ENCODE peak calls at places on chromosome X, in six cellular contexts. D is fibroblast of the aortic adventitia, M is endothelial cell of umbilical vein, V is A549, K is tibial artery, T is body of pancreas. F is an unnamed sample.

GRCh38 chrX:13693341-13693871 is 4.5 kb downstream of the RAB9A start:
- DNase-seq in D (no peak), M (no peak), V (no peak), K (no peak), T (peak), F (no peak)

GRCh38 chrX:43604753-43605152 is 51.3 kb upstream of the MAOA start:
- DNase-seq in D (no peak), M (no peak), V (no peak), K (no peak), T (no peak), F (no peak)

GRCh38 chrX:11304829-11305228 is 11.6 kb downstream of the AMELX start:
- DNase-seq in D (no peak), M (no peak), V (no peak), K (no peak), T (no peak), F (no peak)

GRCh38 chrX:154051210-154051810 is 31.6 kb upstream of the IRAK1 start:
- DNase-seq in D (peak), M (peak), V (peak), K (peak), T (peak), F (peak)

GRCh38 chrX:37796805-37797204 is 16.9 kb downstream of the CYBB start:
- DNase-seq in D (no peak), M (no peak), V (no peak), K (peak), T (peak), F (no peak)

GRCh38 chrX:625137-625691 is 5.4 kb upstream of the SHOX start:
- DNase-seq in D (no peak), M (no peak), V (no peak), K (no peak), T (no peak), F (no peak)

GRCh38 chrX:135095715-135096114 is 24.6 kb downstream of the ETDB start:
- DNase-seq in D (no peak), M (no peak), V (no peak), K (no peak), T (no peak), F (no peak)

GRCh38 chrX:155028192-155028591 is 1.5 kb downstream of the FUNDC2 start:
- DNase-seq in D (no peak), M (peak), V (no peak), K (no peak), T (no peak), F (no peak)

GRCh38 chrX:71181558-71181909 is 36.9 kb downstream of the NLGN3 start:
- DNase-seq in D (no peak), M (no peak), V (no peak), K (no peak), T (peak), F (peak)

GRCh38 chrX:135424469-135424868 is 2.7 kb downstream of the SMIM10L2A start:
- DNase-seq in D (no peak), M (no peak), V (no peak), K (no peak), T (no peak), F (no peak)

GRCh38 chrX:15834827-15835595 is 19.6 kb downstream of the AP1S2 start:
- DNase-seq in D (no peak), M (no peak), V (no peak), K (no peak), T (no peak), F (no peak)

GRCh38 chrX:30414144-30414543 is 105.0 kb upstream of the NR0B1 start:
- DNase-seq in D (no peak), M (no peak), V (no peak), K (no peak), T (no peak), F (no peak)

GRCh38 chrX:115912372-115912897 is 258.1 kb upstream of the AGTR2 start:
- DNase-seq in D (peak), M (no peak), V (no peak), K (no peak), T (peak), F (no peak)
- TF ChIP-seq CTCF in D (peak), M (no peak), V (no peak), K (no peak), T (no peak), F (peak)

GRCh38 chrX:55488559-55489314 is 911 bp downstream of the USP51 start:
- DNase-seq in D (peak), M (peak), V (peak), K (peak), T (peak), F (peak)
- TF ChIP-seq CTCF in D (no peak), M (no peak), V (no peak), K (no peak), T (no peak), F (no peak)

GRCh38 chrX:119948381-119948780 is 4.8 kb upstream of the NKAP start:
- DNase-seq in D (no peak), M (no peak), V (no peak), K (no peak), T (no peak), F (no peak)
- TF ChIP-seq CTCF in D (no peak), M (no peak), V (peak), K (no peak), T (no peak), F (no peak)

DNA sequence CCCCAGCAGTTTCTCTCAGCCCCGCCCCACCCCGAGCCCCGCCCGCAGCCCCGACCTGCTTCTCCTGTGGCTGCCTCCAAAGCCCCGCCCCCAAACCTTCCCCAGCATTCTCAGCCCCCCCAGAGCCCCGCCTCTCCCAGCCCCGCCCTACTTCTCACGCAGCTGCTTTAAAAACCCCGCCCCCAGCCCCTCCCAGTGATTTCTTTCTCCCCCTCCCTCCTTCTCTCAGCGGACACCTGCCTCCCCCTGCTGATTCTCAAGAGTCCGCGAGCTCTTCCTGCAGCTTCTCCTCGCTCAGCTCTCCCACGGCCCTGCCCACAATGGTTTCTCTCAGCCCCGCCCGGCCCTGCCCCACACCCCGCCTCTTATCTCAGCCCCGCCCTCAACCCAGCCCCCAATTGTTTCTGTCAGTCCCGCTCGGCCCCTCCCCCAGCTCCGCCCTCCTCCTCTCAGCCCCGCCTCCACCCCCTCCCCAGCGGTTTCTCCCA is 635 bp upstream of the EOLA1 start:
- DNase-seq in D (peak), M (no peak), V (peak), K (peak), T (peak), F (peak)
- TF ChIP-seq CTCF in D (no peak), M (no peak), V (no peak), K (no peak), T (no peak), F (no peak)

DNA sequence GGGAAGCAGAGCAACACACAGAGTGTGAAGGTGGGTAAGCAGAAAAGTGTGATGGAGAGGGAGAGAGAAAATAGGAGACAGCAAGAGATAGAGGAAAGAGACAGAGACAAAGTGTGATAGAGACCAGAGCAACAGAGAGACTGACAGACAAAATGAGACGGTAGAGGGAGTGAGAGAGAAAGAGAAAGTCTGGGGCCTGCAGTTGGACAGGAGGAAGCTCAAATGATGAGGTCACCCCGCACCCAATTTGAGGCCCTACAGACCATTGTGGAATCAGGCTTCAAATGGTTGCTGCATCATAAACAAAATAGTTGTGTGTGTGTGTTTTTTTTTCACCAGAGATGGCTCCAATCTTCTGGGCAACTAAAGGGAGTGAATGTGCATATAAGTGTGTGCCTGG is 48.0 kb upstream of the ARHGAP36 start:
- DNase-seq in D (no peak), M (no peak), V (no peak), K (no peak), T (no peak), F (no peak)
- TF ChIP-seq CTCF in D (no peak), M (no peak), V (no peak), K (no peak), T (no peak), F (no peak)

DNA sequence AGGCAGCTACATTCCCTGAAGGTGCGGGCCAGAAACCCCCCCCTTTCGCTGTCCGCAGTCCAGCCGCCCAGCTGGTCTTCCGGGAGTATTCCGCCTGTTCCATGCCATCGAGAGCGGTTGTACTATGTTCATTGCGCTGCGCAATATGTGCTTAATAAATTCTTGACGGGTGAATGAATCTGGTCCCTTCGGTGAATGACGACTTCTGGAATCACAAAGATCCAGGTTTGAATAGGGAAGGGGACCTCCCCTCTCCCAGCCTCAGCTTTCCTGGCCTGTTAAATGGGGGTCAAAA is 777 bp upstream of the TFE3 start:
- DNase-seq in D (no peak), M (no peak), V (no peak), K (no peak), T (no peak), F (no peak)
- TF ChIP-seq CTCF in D (no peak), M (no peak), V (no peak), K (no peak), T (no peak), F (no peak)

GRCh38 chrX:117839544-117839943 is 277.1 kb downstream of the KLHL13 start:
- DNase-seq in D (no peak), M (no peak), V (no peak), K (no peak), T (no peak), F (no peak)
- TF ChIP-seq CTCF in D (no peak), M (no peak), V (no peak), K (no peak), T (no peak), F (no peak)

GRCh38 chrX:133468081-133468480 is 52.8 kb upstream of the GPC4 start:
- DNase-seq in D (no peak), M (no peak), V (no peak), K (no peak), T (peak), F (no peak)
- TF ChIP-seq CTCF in D (no peak), M (no peak), V (no peak), K (no peak), T (no peak), F (no peak)

GRCh38 chrX:69025802-69026301 is 139.4 kb downstream of the PJA1 start:
- DNase-seq in D (peak), M (no peak), V (no peak), K (no peak), T (no peak), F (peak)
- TF ChIP-seq CTCF in D (no peak), M (no peak), V (no peak), K (no peak), T (no peak), F (no peak)

GRCh38 chrX:3639236-3639635 is 74.2 kb downstream of the PRKX start:
- DNase-seq in D (no peak), M (no peak), V (no peak), K (no peak), T (no peak), F (no peak)

GRCh38 chrX:3636803-3637202 is 76.6 kb downstream of the PRKX start:
- DNase-seq in D (no peak), M (no peak), V (no peak), K (no peak), T (no peak), F (no peak)

DNA sequence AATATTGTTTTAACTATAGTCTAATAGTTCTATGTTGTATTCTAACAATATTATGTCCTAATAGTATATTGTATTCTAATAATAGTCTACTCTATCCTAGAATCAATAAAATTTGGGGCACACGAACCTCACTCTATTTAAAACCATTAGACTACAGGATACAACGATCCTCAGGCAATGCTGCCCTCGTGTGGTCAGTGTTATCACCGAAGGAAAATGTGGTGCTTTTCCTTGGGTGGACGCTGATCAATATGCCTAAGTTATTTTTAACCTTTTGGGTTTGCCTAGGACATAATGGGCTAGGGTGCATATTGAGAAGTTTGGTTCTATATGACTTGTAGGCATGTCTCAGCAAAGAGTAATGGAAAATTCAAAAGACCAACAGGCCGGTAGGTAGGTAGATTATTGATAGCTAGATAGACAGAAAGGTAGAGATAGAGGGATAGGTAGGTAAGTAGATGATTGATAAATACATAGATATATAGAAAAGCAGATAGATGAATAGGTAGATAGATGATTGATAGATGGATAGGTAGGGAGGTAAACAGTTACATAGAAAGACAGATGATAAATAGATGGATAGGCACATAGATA is 75.1 kb downstream of the PRKX start:
- DNase-seq in D (peak), M (peak), V (peak), K (no peak), T (peak), F (peak)
- TF ChIP-seq CTCF in D (peak), M (peak), V (peak), K (peak), T (peak), F (peak)

F was measured in cardiac fibroblast.